ENCODE peak calls at places on chromosomes 11 and 22, in four cellular contexts. O is breast epithelium; Y is lung; T is CD8-positive, alpha-beta memory T cell. M is an unnamed sample.

GRCh38 chr11:106714179-106714578 is 304.1 kb downstream of the GUCY1A2 start:
- DNase-seq in O (no peak), Y (no peak), T (no peak), M (no peak)

GRCh38 chr11:71563401-71563800 is 2.0 kb upstream of the KRTAP5-10 start:
- DNase-seq in O (no peak), Y (no peak), T (no peak), M (no peak)

GRCh38 chr11:114159802-114160588 is 100.5 kb downstream of the ZBTB16 start:
- DNase-seq in O (peak; percentile 99), Y (peak; percentile 98), T (peak; percentile 97), M (peak; percentile 100)

GRCh38 chr22:42271906-42272305 is 1.5 kb upstream of the TCF20 start:
- DNase-seq in O (no peak), Y (no peak), T (no peak), M (no peak)

GRCh38 chr11:132361011-132361550 is 990.7 kb downstream of the NTM start:
- DNase-seq in O (no peak), Y (no peak), T (no peak), M (no peak)

GRCh38 chr22:29907753-29908515 is 25.0 kb downstream of the MTMR3 start:
- DNase-seq in O (peak; percentile 75), Y (peak; percentile 79), T (no peak), M (no peak)

GRCh38 chr11:93849751-93850584 is 450 bp downstream of the VSTM5 start:
- DNase-seq in O (no peak), Y (no peak), T (no peak), M (no peak)

GRCh38 chr11:44614281-44614680 is 48.8 kb downstream of the CD82 start:
- DNase-seq in O (no peak), Y (no peak), T (no peak), M (no peak)

GRCh38 chr11:93686812-93687211 is 25.3 kb downstream of the CEP295 start:
- DNase-seq in O (no peak), Y (no peak), T (no peak), M (no peak)

GRCh38 chr11:115963170-115963569 is 459.0 kb upstream of the CADM1 start:
- DNase-seq in O (no peak), Y (no peak), T (no peak), M (no peak)

GRCh38 chr11:72576196-72576595 is 98.0 kb downstream of the PDE2A start:
- DNase-seq in O (no peak), Y (no peak), T (no peak), M (no peak)

GRCh38 chr11:121341609-121342008 is 49.0 kb downstream of the SC5D start:
- DNase-seq in O (no peak), Y (no peak), T (no peak), M (no peak)

GRCh38 chr11:3219281-3219892 is 774 bp upstream of the MRGPRG start:
- DNase-seq in O (peak; percentile 31), Y (no peak), T (no peak), M (no peak)

GRCh38 chr22:45170001-45170466 is 6.3 kb downstream of the NUP50 start:
- DNase-seq in O (no peak), Y (no peak), T (no peak), M (no peak)

GRCh38 chr11:13966486-13966885 is 4.0 kb downstream of the SPON1 start:
- DNase-seq in O (no peak), Y (no peak), T (no peak), M (no peak)

GRCh38 chr11:13963949-13964770 is 1.6 kb downstream of the SPON1 start:
- DNase-seq in O (no peak), Y (peak; percentile 34), T (no peak), M (peak; percentile 67)

GRCh38 chr11:13964771-13965074 is 2.2 kb downstream of the SPON1 start:
- DNase-seq in O (no peak), Y (no peak), T (no peak), M (no peak)

GRCh38 chr11:13963169-13963948 is 836 bp downstream of the SPON1 start:
- DNase-seq in O (no peak), Y (no peak), T (peak; percentile 17), M (peak; percentile 66)

DNA sequence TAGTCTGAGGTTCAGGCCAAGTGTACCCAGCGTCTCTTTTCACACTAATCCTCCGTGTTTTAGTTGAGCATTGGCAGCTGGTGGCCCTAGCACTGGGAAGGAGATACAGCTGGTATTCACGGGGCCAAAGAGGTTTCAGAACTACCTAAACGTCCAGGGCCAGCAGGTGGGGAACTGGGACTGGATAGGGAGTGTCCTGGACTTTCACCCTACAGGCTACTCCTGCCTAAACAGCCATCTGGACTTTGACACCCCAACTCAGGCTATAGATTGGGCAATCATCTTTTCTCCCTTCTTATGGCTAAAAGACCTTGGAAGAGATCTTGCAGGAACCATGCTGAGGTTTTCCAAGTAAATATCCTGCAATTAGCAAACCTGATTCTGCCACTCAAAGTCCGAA is 2.8 kb downstream of the SPON1 start:
- DNase-seq in O (no peak), Y (no peak), T (no peak), M (no peak)
- H3K27me3 ChIP-seq in O (no peaks in the 10 kb centered on the region), Y (no peaks in the 10 kb centered on the region), T (peaks cover 48% of the 10 kb centered on the region), M (no peaks in the 10 kb centered on the region)

GRCh38 chr11:67432655-67433349 is 4.5 kb downstream of the RPS6KB2 start:
- DNase-seq in O (no peak), Y (no peak), T (no peak), M (no peak)
- H3K36me3 ChIP-seq in O (no peaks in the 10 kb centered on the region), Y (peaks cover 55% of the 10 kb centered on the region), T (peaks cover 25% of the 10 kb centered on the region), M (peaks cover 80% of the 10 kb centered on the region)

GRCh38 chr11:8049084-8049483 is 31.9 kb upstream of the TUB start:
- DNase-seq in O (no peak), Y (no peak), T (no peak), M (no peak)

GRCh38 chr11:8043756-8044155 is 37.3 kb upstream of the TUB start:
- DNase-seq in O (no peak), Y (no peak), T (no peak), M (no peak)

GRCh38 chr11:8047382-8047781 is 33.6 kb upstream of the TUB start:
- DNase-seq in O (no peak), Y (peak; percentile 18), T (no peak), M (no peak)

GRCh38 chr11:8041576-8041975 is 39.4 kb upstream of the TUB start:
- DNase-seq in O (no peak), Y (peak; percentile 11), T (no peak), M (no peak)

DNA sequence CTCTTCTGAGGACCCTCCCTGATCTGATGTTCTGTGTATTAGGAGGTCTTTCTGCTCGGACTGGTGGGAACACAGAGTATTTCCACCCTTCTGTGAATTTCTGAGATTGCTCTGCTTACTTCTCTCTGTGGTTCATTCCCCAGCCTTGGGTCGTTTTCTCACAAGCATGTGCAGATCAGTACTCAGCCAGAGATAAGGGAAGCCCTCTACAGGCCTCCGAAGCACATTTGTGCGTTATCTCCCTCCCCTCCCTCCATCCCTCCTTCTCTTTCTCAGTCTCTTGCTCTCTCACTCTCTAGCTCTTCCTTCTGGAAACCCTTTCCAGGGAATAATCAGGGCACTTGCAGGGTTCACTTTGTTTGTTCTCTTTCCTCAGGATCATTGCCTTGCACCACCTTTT is 35.2 kb upstream of the TUB start:
- DNase-seq in O (no peak), Y (peak; percentile 18), T (no peak), M (no peak)
- H3K4me1 ChIP-seq in O (no peaks in the 10 kb centered on the region), Y (no peaks in the 10 kb centered on the region), T (no peaks in the 10 kb centered on the region), M (no peaks in the 10 kb centered on the region)

DNA sequence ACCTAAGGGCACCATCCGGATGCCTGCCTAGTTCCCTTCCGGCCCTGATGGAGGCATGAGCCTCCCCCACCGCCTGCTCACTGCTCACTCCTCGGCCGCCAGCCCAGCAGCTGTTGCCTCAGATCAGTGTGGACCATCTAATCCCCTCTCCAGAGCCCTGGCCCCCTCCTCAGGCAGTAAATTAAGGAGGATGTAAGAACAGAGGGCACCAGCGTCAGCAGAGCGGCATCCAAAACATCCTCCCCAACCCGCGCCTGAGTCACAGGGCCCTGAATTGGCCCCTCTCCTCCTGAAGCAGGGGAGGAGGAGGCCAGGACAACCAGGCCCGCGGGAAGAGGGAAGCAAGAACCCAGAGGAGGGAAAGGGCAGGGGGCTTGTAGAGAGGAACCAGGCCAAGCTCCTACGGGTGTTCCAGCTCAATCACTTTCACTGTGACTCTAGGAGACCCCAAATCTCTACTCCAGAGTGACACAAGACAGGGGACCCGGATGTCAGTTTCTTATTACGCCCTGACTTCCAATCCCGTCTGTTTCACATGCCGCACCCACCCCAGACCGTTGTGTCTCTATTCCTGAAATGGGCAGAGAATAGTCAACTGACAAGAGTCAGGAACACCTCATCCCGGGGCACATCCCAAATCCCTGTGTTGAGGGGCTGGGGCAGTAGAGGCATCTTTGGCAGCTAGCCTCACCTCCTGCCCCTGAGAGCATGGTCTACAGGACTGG is 31.3 kb upstream of the MYOD1 start:
- DNase-seq in O (no peak), Y (peak; percentile 15), T (no peak), M (no peak)
- H3K27me3 ChIP-seq in O (no peaks in the 10 kb centered on the region), Y (no peaks in the 10 kb centered on the region), T (peaks cover 10% of the 10 kb centered on the region), M (no peaks in the 10 kb centered on the region)

DNA sequence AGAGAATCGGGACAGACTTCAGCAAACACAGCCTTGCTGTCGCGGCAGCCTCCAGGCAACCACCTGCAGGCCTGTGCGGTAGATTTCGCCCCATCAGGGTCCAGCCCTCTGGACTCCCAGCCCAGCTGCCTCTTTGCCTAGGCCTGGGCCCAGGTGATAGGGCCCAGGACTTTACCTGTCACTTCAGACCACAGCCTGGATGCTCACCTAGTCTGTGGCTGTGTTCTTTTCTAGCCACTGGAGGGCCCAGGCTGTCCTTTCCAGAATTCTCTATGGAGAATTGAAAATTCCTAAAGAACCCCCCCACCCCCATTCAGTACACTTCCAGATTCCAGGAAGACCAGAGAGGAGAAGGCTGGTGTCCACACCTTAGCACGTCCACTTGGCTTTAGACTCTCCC is 30.6 kb upstream of the RAB1B start:
- DNase-seq in O (no peak), Y (no peak), T (no peak), M (no peak)
- H3K36me3 ChIP-seq in O (no peaks in the 10 kb centered on the region), Y (peaks cover 74% of the 10 kb centered on the region), T (peaks cover 65% of the 10 kb centered on the region), M (peaks cover 100% of the 10 kb centered on the region)

GRCh38 chr22:37330200-37331033 is 48.1 kb downstream of the CYTH4 start:
- DNase-seq in O (no peak), Y (no peak), T (no peak), M (no peak)
- H3K4me1 ChIP-seq in O (no peaks in the 10 kb centered on the region), Y (no peaks in the 10 kb centered on the region), T (no peaks in the 10 kb centered on the region), M (no peaks in the 10 kb centered on the region)

GRCh38 chr22:22070371-22070824 is 87.8 kb upstream of the TOP3B start:
- DNase-seq in O (no peak), Y (no peak), T (no peak), M (no peak)
- H3K27me3 ChIP-seq in O (no peaks in the 10 kb centered on the region), Y (no peaks in the 10 kb centered on the region), T (no peaks in the 10 kb centered on the region), M (no peaks in the 10 kb centered on the region)

M was measured in tibial artery.